ENCODE peak calls at places on chromosomes 11 and 22, in five cellular contexts. One of them, this sample, is unnamed. For H3K4me1, the result is how much of the 10 kb centered on the place peaks cover.

GRCh38 chr11:40877981-40878380 is 581.5 kb downstream of the LRRC4C start:
- DNase-seq in thyroid gland: no peak
- DNase-seq in vagina: no peak
- DNase-seq in keratinocyte: no peak
- DNase-seq in CD8-positive, alpha-beta T cell: no peak
- DNase-seq in this sample: no peak

GRCh38 chr11:20387262-20388095 is at the start of gene PRMT3:
- DNase-seq in CD8-positive, alpha-beta T cell: peak
- DNase-seq in keratinocyte: peak
- DNase-seq in thyroid gland: peak
- DNase-seq in vagina: peak
- DNase-seq in this sample: peak

GRCh38 chr11:86722041-86722440 is 49.6 kb upstream of the ME3 start:
- DNase-seq in thyroid gland: no peak
- DNase-seq in keratinocyte: no peak
- DNase-seq in vagina: no peak
- DNase-seq in CD8-positive, alpha-beta T cell: no peak
- DNase-seq in this sample: no peak

GRCh38 chr11:104275992-104276391 is 112.0 kb upstream of the PDGFD start:
- DNase-seq in thyroid gland: no peak
- DNase-seq in vagina: no peak
- DNase-seq in CD8-positive, alpha-beta T cell: no peak
- DNase-seq in keratinocyte: no peak
- DNase-seq in this sample: no peak

GRCh38 chr22:38455530-38456271 is 702 bp upstream of the KCNJ4 start:
- DNase-seq in CD8-positive, alpha-beta T cell: peak
- DNase-seq in vagina: no peak
- DNase-seq in thyroid gland: peak
- DNase-seq in keratinocyte: no peak
- DNase-seq in this sample: peak

GRCh38 chr11:33034983-33035382 is 4.4 kb upstream of the TCP11L1 start:
- DNase-seq in keratinocyte: no peak
- DNase-seq in CD8-positive, alpha-beta T cell: no peak
- DNase-seq in thyroid gland: no peak
- DNase-seq in vagina: no peak
- DNase-seq in this sample: no peak

GRCh38 chr11:119721129-119722120 is 7.6 kb downstream of the NECTIN1 start:
- DNase-seq in vagina: no peak
- DNase-seq in CD8-positive, alpha-beta T cell: no peak
- DNase-seq in thyroid gland: no peak
- DNase-seq in keratinocyte: no peak
- DNase-seq in this sample: peak

GRCh38 chr11:81700061-81700460 is 1033.6 kb downstream of the FAM181B start:
- DNase-seq in CD8-positive, alpha-beta T cell: no peak
- DNase-seq in vagina: no peak
- DNase-seq in thyroid gland: no peak
- DNase-seq in keratinocyte: no peak
- DNase-seq in this sample: no peak

GRCh38 chr11:68661014-68661413 is 23.3 kb upstream of the GAL start:
- DNase-seq in keratinocyte: no peak
- DNase-seq in CD8-positive, alpha-beta T cell: no peak
- DNase-seq in vagina: no peak
- DNase-seq in thyroid gland: no peak
- DNase-seq in this sample: no peak

GRCh38 chr11:1672613-1673400 is 24.2 kb upstream of the KRTAP5-6 start:
- DNase-seq in CD8-positive, alpha-beta T cell: no peak
- DNase-seq in keratinocyte: no peak
- DNase-seq in thyroid gland: no peak
- DNase-seq in vagina: no peak
- DNase-seq in this sample: peak

GRCh38 chr11:67456068-67456705 is 1.0 kb downstream of the CABP4 start:
- DNase-seq in thyroid gland: no peak
- DNase-seq in CD8-positive, alpha-beta T cell: no peak
- DNase-seq in vagina: no peak
- DNase-seq in keratinocyte: no peak
- DNase-seq in this sample: no peak

GRCh38 chr22:23066200-23067022 is 3.9 kb upstream of the GNAZ start:
- DNase-seq in thyroid gland: no peak
- DNase-seq in keratinocyte: no peak
- DNase-seq in vagina: peak
- DNase-seq in CD8-positive, alpha-beta T cell: no peak
- DNase-seq in this sample: peak

GRCh38 chr11:34052036-34052607 is 591 bp downstream of the CAPRIN1 start:
- DNase-seq in CD8-positive, alpha-beta T cell: peak
- DNase-seq in keratinocyte: no peak
- DNase-seq in thyroid gland: peak
- DNase-seq in vagina: peak
- DNase-seq in this sample: peak

GRCh38 chr11:119538748-119539147 is 115.8 kb upstream of the THY1 start:
- DNase-seq in CD8-positive, alpha-beta T cell: no peak
- DNase-seq in keratinocyte: no peak
- DNase-seq in thyroid gland: no peak
- DNase-seq in vagina: no peak
- DNase-seq in this sample: peak

GRCh38 chr11:86214710-86215109 is 29.8 kb upstream of the EED start:
- DNase-seq in CD8-positive, alpha-beta T cell: no peak
- DNase-seq in thyroid gland: no peak
- DNase-seq in vagina: no peak
- DNase-seq in keratinocyte: no peak
- DNase-seq in this sample: no peak

GRCh38 chr22:41001722-41002122 is 50.5 kb downstream of the RBX1 start:
- DNase-seq in CD8-positive, alpha-beta T cell: no peak
- DNase-seq in vagina: no peak
- DNase-seq in thyroid gland: peak
- DNase-seq in keratinocyte: no peak
- DNase-seq in this sample: no peak

GRCh38 chr22:21446128-21446826 is 20.9 kb upstream of the TMEM191C start:
- DNase-seq in CD8-positive, alpha-beta T cell: no peak
- DNase-seq in keratinocyte: no peak
- DNase-seq in thyroid gland: no peak
- DNase-seq in vagina: no peak
- DNase-seq in this sample: peak

GRCh38 chr11:826836-827145 is 928 bp upstream of the CRACR2B start:
- DNase-seq in CD8-positive, alpha-beta T cell: no peak
- DNase-seq in thyroid gland: no peak
- DNase-seq in keratinocyte: no peak
- DNase-seq in vagina: no peak
- DNase-seq in this sample: no peak

GRCh38 chr22:43094085-43094484 is 4.9 kb upstream of the TTLL1 start:
- DNase-seq in thyroid gland: peak
- DNase-seq in keratinocyte: no peak
- DNase-seq in CD8-positive, alpha-beta T cell: no peak
- DNase-seq in vagina: no peak
- DNase-seq in this sample: peak

GRCh38 chr22:43628253-43628649 is 183.9 kb downstream of the EFCAB6 start:
- DNase-seq in vagina: no peak
- DNase-seq in CD8-positive, alpha-beta T cell: no peak
- DNase-seq in thyroid gland: no peak
- DNase-seq in keratinocyte: no peak
- DNase-seq in this sample: no peak

GRCh38 chr11:69841859-69842698 is 22.9 kb upstream of the FGF3 start:
- DNase-seq in vagina: no peak
- DNase-seq in keratinocyte: no peak
- DNase-seq in thyroid gland: no peak
- DNase-seq in CD8-positive, alpha-beta T cell: no peak
- DNase-seq in this sample: peak

GRCh38 chr11:134628426-134628825 is 216.4 kb upstream of the B3GAT1 start:
- DNase-seq in vagina: peak
- DNase-seq in keratinocyte: no peak
- DNase-seq in thyroid gland: no peak
- DNase-seq in CD8-positive, alpha-beta T cell: no peak
- DNase-seq in this sample: no peak

GRCh38 chr11:124640660-124641059 is 18.0 kb downstream of the TBRG1 start:
- DNase-seq in thyroid gland: no peak
- DNase-seq in keratinocyte: no peak
- DNase-seq in vagina: no peak
- DNase-seq in CD8-positive, alpha-beta T cell: no peak
- DNase-seq in this sample: peak

GRCh38 chr11:6992026-6992425 is 28.1 kb downstream of the ZNF214 start:
- DNase-seq in vagina: no peak
- DNase-seq in keratinocyte: no peak
- DNase-seq in thyroid gland: no peak
- DNase-seq in CD8-positive, alpha-beta T cell: no peak
- DNase-seq in this sample: no peak

GRCh38 chr22:19973551-19974183 is 32.0 kb upstream of the TXNRD2 start:
- DNase-seq in vagina: no peak
- DNase-seq in keratinocyte: no peak
- DNase-seq in thyroid gland: no peak
- DNase-seq in CD8-positive, alpha-beta T cell: no peak
- DNase-seq in this sample: no peak

DNA sequence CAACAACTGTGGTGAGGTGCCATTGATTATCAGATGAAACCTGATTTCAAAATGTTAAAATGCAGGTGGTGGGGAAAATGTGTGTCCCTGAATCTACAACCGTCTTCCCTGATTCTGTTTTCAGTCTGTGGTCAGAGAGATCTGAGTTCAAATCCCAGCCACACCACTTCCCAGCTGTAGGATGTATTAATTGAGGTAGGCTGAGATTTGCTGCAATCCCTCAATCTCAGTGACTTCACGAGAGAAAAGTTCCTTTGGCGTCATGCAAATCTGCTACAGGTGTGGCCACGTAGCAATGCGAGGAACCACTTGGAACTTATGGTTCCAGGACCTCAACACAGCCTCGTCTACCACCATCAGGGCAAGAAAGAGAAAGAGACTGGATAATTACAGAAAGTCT is 56.2 kb downstream of the BCL2L13 start:
- DNase-seq in keratinocyte: no peak
- DNase-seq in vagina: no peak
- DNase-seq in thyroid gland: no peak
- DNase-seq in CD8-positive, alpha-beta T cell: no peak
- DNase-seq in this sample: no peak
- H3K4me1 ChIP-seq in keratinocyte: under half
- H3K4me1 ChIP-seq in vagina: under half
- H3K4me1 ChIP-seq in thyroid gland: under half
- H3K4me1 ChIP-seq in CD8-positive, alpha-beta T cell: under half
- H3K4me1 ChIP-seq in this sample: under half

GRCh38 chr11:121650520-121651266 is 197.9 kb upstream of the SORL1-AS1 start:
- DNase-seq in CD8-positive, alpha-beta T cell: no peak
- DNase-seq in thyroid gland: no peak
- DNase-seq in vagina: no peak
- DNase-seq in keratinocyte: no peak
- DNase-seq in this sample: no peak

GRCh38 chr11:121655481-121656332 is 202.9 kb upstream of the SORL1-AS1 start:
- DNase-seq in vagina: peak
- DNase-seq in CD8-positive, alpha-beta T cell: peak
- DNase-seq in thyroid gland: peak
- DNase-seq in keratinocyte: peak
- DNase-seq in this sample: peak

GRCh38 chr11:121654506-121655480 is 202.0 kb upstream of the SORL1-AS1 start:
- DNase-seq in keratinocyte: no peak
- DNase-seq in vagina: no peak
- DNase-seq in CD8-positive, alpha-beta T cell: no peak
- DNase-seq in thyroid gland: no peak
- DNase-seq in this sample: no peak

GRCh38 chr11:121651267-121651625 is 198.5 kb upstream of the SORL1-AS1 start:
- DNase-seq in vagina: no peak
- DNase-seq in keratinocyte: no peak
- DNase-seq in CD8-positive, alpha-beta T cell: no peak
- DNase-seq in thyroid gland: no peak
- DNase-seq in this sample: no peak

DNA sequence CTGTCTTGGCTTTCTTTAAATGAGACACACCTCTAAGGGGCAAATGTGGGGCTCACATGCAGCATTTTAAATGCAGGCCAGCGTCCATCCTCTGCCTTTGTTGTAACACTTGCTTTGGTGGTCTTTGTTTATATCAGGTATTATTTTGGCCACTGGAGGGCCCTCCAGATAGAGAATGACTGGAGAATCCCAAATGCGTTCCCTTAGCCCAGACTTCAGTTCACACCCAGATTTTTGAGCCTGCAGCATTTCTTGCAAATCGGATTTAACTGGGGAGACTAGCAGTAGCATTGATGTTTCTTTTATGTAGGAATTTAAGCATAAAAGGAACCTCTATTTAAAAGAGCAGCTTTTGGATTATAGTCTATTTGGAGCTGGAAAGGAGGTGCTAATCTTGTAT is 200.2 kb upstream of the SORL1-AS1 start:
- DNase-seq in thyroid gland: no peak
- DNase-seq in keratinocyte: no peak
- DNase-seq in vagina: no peak
- DNase-seq in CD8-positive, alpha-beta T cell: no peak
- DNase-seq in this sample: no peak
- TF ChIP-seq CTCF in thyroid gland: no peak
- TF ChIP-seq CTCF in keratinocyte: no peak
- TF ChIP-seq CTCF in vagina: no peak
- TF ChIP-seq CTCF in CD8-positive, alpha-beta T cell: no peak
- TF ChIP-seq CTCF in this sample: peak

GRCh38 chr11:57545883-57546282 is 8.5 kb downstream of the SMTNL1 start:
- DNase-seq in keratinocyte: no peak
- DNase-seq in vagina: no peak
- DNase-seq in CD8-positive, alpha-beta T cell: no peak
- DNase-seq in thyroid gland: no peak
- DNase-seq in this sample: no peak
- H3K27ac ChIP-seq in keratinocyte: no peak
- H3K27ac ChIP-seq in vagina: no peak
- H3K27ac ChIP-seq in CD8-positive, alpha-beta T cell: no peak
- H3K27ac ChIP-seq in thyroid gland: no peak
- H3K27ac ChIP-seq in this sample: no peak

GRCh38 chr11:117076941-117077659 is 21.1 kb downstream of the SIK3 start:
- DNase-seq in thyroid gland: peak
- DNase-seq in keratinocyte: no peak
- DNase-seq in CD8-positive, alpha-beta T cell: no peak
- DNase-seq in vagina: no peak
- DNase-seq in this sample: no peak

GRCh38 chr11:117073539-117073938 is 24.7 kb downstream of the SIK3 start:
- DNase-seq in keratinocyte: no peak
- DNase-seq in CD8-positive, alpha-beta T cell: no peak
- DNase-seq in vagina: no peak
- DNase-seq in thyroid gland: no peak
- DNase-seq in this sample: no peak

GRCh38 chr11:117072517-117073218 is 25.6 kb downstream of the SIK3 start:
- DNase-seq in CD8-positive, alpha-beta T cell: no peak
- DNase-seq in keratinocyte: peak
- DNase-seq in thyroid gland: no peak
- DNase-seq in vagina: no peak
- DNase-seq in this sample: no peak

GRCh38 chr11:117074122-117074521 is 24.1 kb downstream of the SIK3 start:
- DNase-seq in vagina: no peak
- DNase-seq in thyroid gland: no peak
- DNase-seq in keratinocyte: no peak
- DNase-seq in CD8-positive, alpha-beta T cell: no peak
- DNase-seq in this sample: no peak

DNA sequence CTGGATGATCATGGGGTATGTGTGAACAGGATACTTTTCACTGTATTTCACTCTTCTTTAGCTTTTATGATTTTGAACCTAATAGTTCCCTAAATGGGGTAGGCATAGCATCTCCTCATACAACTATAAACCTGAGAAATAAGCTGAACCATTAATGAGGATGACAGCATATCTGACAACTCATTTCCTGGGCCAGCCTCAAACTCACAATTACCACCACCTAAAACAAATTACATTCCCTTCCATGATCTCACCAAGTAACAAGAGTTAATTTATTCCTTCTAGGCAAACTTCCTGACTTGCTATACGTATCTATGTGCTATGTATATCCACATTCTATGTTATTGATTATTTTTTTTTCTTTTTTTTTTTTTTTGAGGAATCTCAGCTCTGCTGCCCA is 23.0 kb downstream of the SIK3 start:
- DNase-seq in CD8-positive, alpha-beta T cell: no peak
- DNase-seq in thyroid gland: no peak
- DNase-seq in vagina: no peak
- DNase-seq in keratinocyte: peak
- DNase-seq in this sample: no peak
- H3K4me1 ChIP-seq in CD8-positive, alpha-beta T cell: under half
- H3K4me1 ChIP-seq in thyroid gland: half or more
- H3K4me1 ChIP-seq in vagina: under half
- H3K4me1 ChIP-seq in keratinocyte: half or more
- H3K4me1 ChIP-seq in this sample: under half